ENCODE peak calls at places on chromosomes 11 and 22, in nine cellular contexts. W is AG04450, M is tibial artery, S is GM03348, B is MM.1S, G is EL, P is mucosa of gallbladder, I is D721Med, A is Right ventricle myocardium superior. C is an unnamed sample.
A peak's percentile ranks its signal among the peaks of the same experiment; 100 is the strongest.

GRCh38 chr11:131904756-131905155 is 534.3 kb downstream of the NTM start:
- DNase-seq in W (no peak), M (no peak), S (no peak), B (no peak), G (no peak), P (no peak), I (no peak), A (no peak), C (no peak)

GRCh38 chr11:19116315-19116970 is 525 bp upstream of the ZDHHC13 start:
- DNase-seq in W (no peak), M (no peak), S (no peak), B (no peak), G (peak; percentile 4), P (no peak), I (no peak), A (no peak), C (no peak)

GRCh38 chr11:64250875-64251721 is at the start of gene PLCB3:
- DNase-seq in W (no peak), M (no peak), S (peak; percentile 94), B (peak; percentile 56), G (peak; percentile 55), P (no peak), I (peak; percentile 89), A (peak; percentile 73), C (peak; percentile 61)

GRCh38 chr11:75383246-75383645 is 16.1 kb upstream of the RPS3 start:
- DNase-seq in W (no peak), M (no peak), S (no peak), B (no peak), G (no peak), P (no peak), I (no peak), A (no peak), C (peak; percentile 16)

GRCh38 chr11:7538466-7539454 is 25.0 kb downstream of the PPFIBP2 start:
- DNase-seq in W (no peak), M (no peak), S (peak; percentile 25), B (no peak), G (no peak), P (no peak), I (no peak), A (no peak), C (no peak)

GRCh38 chr11:35907648-35908431 is 36.0 kb upstream of the LDLRAD3 start:
- DNase-seq in W (no peak), M (peak; percentile 50), S (peak; percentile 13), B (no peak), G (peak; percentile 55), P (no peak), I (no peak), A (no peak), C (no peak)

GRCh38 chr11:81224396-81224795 is 1509.3 kb downstream of the FAM181B start:
- DNase-seq in W (no peak), M (no peak), S (no peak), B (no peak), G (no peak), P (no peak), I (no peak), A (no peak), C (no peak)

GRCh38 chr11:72625746-72626636 is 48.2 kb downstream of the PDE2A start:
- DNase-seq in W (no peak), M (peak; percentile 63), S (no peak), B (no peak), G (no peak), P (peak; percentile 56), I (no peak), A (peak; percentile 83), C (no peak)

GRCh38 chr11:789951-790350 is at the start of gene CEND1:
- DNase-seq in W (no peak), M (no peak), S (peak; percentile 88), B (peak; percentile 61), G (peak; percentile 53), P (no peak), I (peak; percentile 48), A (no peak), C (no peak)

GRCh38 chr11:426851-427250 is 12.1 kb upstream of the SIGIRR start:
- DNase-seq in W (no peak), M (no peak), S (no peak), B (no peak), G (no peak), P (no peak), I (no peak), A (peak; percentile 13), C (no peak)

GRCh38 chr11:33719587-33719986 is 16.6 kb downstream of the CD59 start:
- DNase-seq in W (no peak), M (no peak), S (no peak), B (no peak), G (no peak), P (no peak), I (no peak), A (no peak), C (no peak)

GRCh38 chr22:44944891-44945600 is 64.8 kb downstream of the PHF21B start:
- DNase-seq in W (no peak), M (no peak), S (no peak), B (no peak), G (no peak), P (no peak), I (no peak), A (no peak), C (no peak)

GRCh38 chr11:47924184-47924671 is 56.1 kb upstream of the PTPRJ start:
- DNase-seq in W (no peak), M (no peak), S (peak; percentile 36), B (no peak), G (peak; percentile 83), P (peak; percentile 39), I (no peak), A (no peak), C (no peak)

GRCh38 chr11:127052420-127052819 is 51.9 kb upstream of the KIRREL3 start:
- DNase-seq in W (no peak), M (no peak), S (peak; percentile 13), B (no peak), G (no peak), P (no peak), I (no peak), A (no peak), C (no peak)

GRCh38 chr22:43897751-43898261 is 6.0 kb upstream of the PNPLA5 start:
- DNase-seq in W (no peak), M (no peak), S (peak; percentile 71), B (no peak), G (peak; percentile 74), P (peak; percentile 40), I (no peak), A (no peak), C (no peak)

GRCh38 chr22:37784829-37785495 is 22.8 kb upstream of the GCAT start:
- DNase-seq in W (no peak), M (no peak), S (no peak), B (no peak), G (no peak), P (peak; percentile 69), I (no peak), A (no peak), C (no peak)

GRCh38 chr22:46995501-46996360 is 233.3 kb downstream of the TBC1D22A start:
- DNase-seq in W (no peak), M (no peak), S (no peak), B (no peak), G (no peak), P (no peak), I (no peak), A (no peak), C (no peak)

GRCh38 chr11:5690216-5690615 is 626 bp downstream of the TRIM22 start:
- DNase-seq in W (no peak), M (no peak), S (peak; percentile 36), B (no peak), G (peak; percentile 21), P (no peak), I (no peak), A (no peak), C (no peak)

GRCh38 chr22:48332438-48333322 is 1495.0 kb downstream of the BRD1 start:
- DNase-seq in W (no peak), M (no peak), S (no peak), B (no peak), G (no peak), P (no peak), I (no peak), A (no peak), C (no peak)

GRCh38 chr11:95792200-95792599 is 1.9 kb downstream of the CEP57 start:
- DNase-seq in W (no peak), M (no peak), S (no peak), B (no peak), G (no peak), P (no peak), I (no peak), A (no peak), C (no peak)

GRCh38 chr11:119339581-119340334 is 925 bp downstream of the C1QTNF5 start:
- DNase-seq in W (no peak), M (peak; percentile 61), S (peak; percentile 92), B (no peak), G (peak; percentile 64), P (peak; percentile 68), I (peak; percentile 83), A (peak; percentile 86), C (no peak)